ENCODE peak calls at places on chromosomes 11 and 22, in ten cellular contexts. A, Q, Z, N, B, E, H, R, F and W are unnamed samples.

GRCh38 chr11:130865091-130865771 is 51.0 kb downstream of the SNX19 start:
- DNase-seq in F (no peak), A (no peak), B (no peak), N (no peak), R (no peak), H (peak; percentile 72), Q (no peak), E (no peak), Z (no peak), W (no peak)

GRCh38 chr11:61699737-61700160 is 19.6 kb downstream of the DAGLA start:
- DNase-seq in A (no peak), Q (no peak), H (no peak), N (no peak), E (no peak), B (no peak), Z (no peak), F (no peak), R (no peak), W (no peak)

GRCh38 chr11:76742912-76743311 is 40.2 kb upstream of the TSKU start:
- DNase-seq in A (no peak), H (no peak), B (no peak), E (no peak), R (no peak), F (no peak), Z (no peak), Q (no peak), N (no peak), W (no peak)

GRCh38 chr11:130179396-130180306 is 20.1 kb downstream of the ST14 start:
- DNase-seq in F (no peak), Z (no peak), Q (no peak), R (no peak), B (no peak), H (peak; percentile 44), N (no peak), A (no peak), E (peak; percentile 62), W (no peak)

GRCh38 chr11:8287297-8288070 is 23.8 kb upstream of the LMO1 start:
- DNase-seq in F (no peak), A (no peak), R (no peak), H (no peak), B (no peak), Q (no peak), N (no peak), Z (no peak), E (no peak), W (no peak)

GRCh38 chr11:103326070-103326794 is 217.0 kb downstream of the DYNC2H1 start:
- DNase-seq in H (peak; percentile 46), R (peak; percentile 82), A (no peak), Q (no peak), F (no peak), E (peak; percentile 39), N (peak; percentile 90), B (no peak), Z (peak; percentile 2), W (no peak)

GRCh38 chr11:76074178-76075112 is 131.9 kb downstream of the WNT11 start:
- DNase-seq in N (peak; percentile 21), B (no peak), A (no peak), F (no peak), E (no peak), R (peak; percentile 20), Z (no peak), Q (no peak), H (no peak), W (no peak)

GRCh38 chr11:64874308-64874707 is 4.1 kb downstream of the EHD1 start:
- DNase-seq in F (no peak), H (peak; percentile 51), Z (no peak), R (no peak), B (peak; percentile 46), Q (no peak), N (no peak), A (no peak), E (no peak), W (no peak)

GRCh38 chr22:44876921-44877320 is 124.5 kb downstream of the ARHGAP8 start:
- DNase-seq in B (no peak), F (no peak), H (no peak), N (no peak), Z (no peak), R (no peak), Q (no peak), E (no peak), A (no peak), W (no peak)

GRCh38 chr11:116148056-116148455 is 624.7 kb downstream of the BUD13 start:
- DNase-seq in E (no peak), R (no peak), H (no peak), B (no peak), A (no peak), Q (no peak), N (no peak), F (no peak), Z (peak; percentile 42), W (no peak)

GRCh38 chr11:9815486-9816136 is 151.7 kb downstream of the SWAP70 start:
- DNase-seq in A (no peak), H (peak; percentile 48), N (peak; percentile 79), Q (no peak), E (peak; percentile 57), Z (no peak), F (no peak), B (no peak), R (peak; percentile 90), W (no peak)

GRCh38 chr11:1335811-1336761 is 26.7 kb upstream of the TOLLIP start:
- DNase-seq in Z (no peak), R (peak; percentile 33), Q (peak; percentile 21), B (peak; percentile 55), H (peak; percentile 81), N (peak; percentile 33), F (peak; percentile 47), A (peak; percentile 46), E (peak; percentile 19), W (no peak)

GRCh38 chr11:74871037-74871436 is 77.9 kb downstream of the XRRA1 start:
- DNase-seq in F (no peak), B (no peak), A (no peak), H (no peak), N (no peak), E (no peak), Q (no peak), Z (no peak), R (no peak), W (no peak)

GRCh38 chr22:48746789-48747425 is 1080.8 kb downstream of the BRD1 start:
- DNase-seq in R (no peak), Z (no peak), A (peak; percentile 3), N (no peak), Q (no peak), F (no peak), E (no peak), B (no peak), H (no peak), W (no peak)

GRCh38 chr11:131486100-131486499 is 115.7 kb downstream of the NTM start:
- DNase-seq in R (no peak), H (no peak), E (no peak), B (no peak), Q (no peak), F (no peak), A (no peak), N (peak; percentile 53), Z (no peak), W (no peak)

GRCh38 chr11:33557201-33557600 is 143.4 kb downstream of the C11orf91 start:
- DNase-seq in F (no peak), A (no peak), R (peak; percentile 95), Z (no peak), B (no peak), N (peak; percentile 47), Q (no peak), H (no peak), E (no peak), W (no peak)

GRCh38 chr11:47282462-47282861 is 12.5 kb downstream of the MADD start:
- DNase-seq in H (no peak), B (no peak), Q (no peak), Z (no peak), R (no peak), F (no peak), A (no peak), E (no peak), N (no peak), W (no peak)

GRCh38 chr22:50261615-50262459 is at the start of gene MAPK12:
- DNase-seq in F (no peak), Z (no peak), Q (no peak), N (no peak), E (peak; percentile 59), R (peak; percentile 29), A (peak; percentile 61), H (no peak), B (no peak), W (no peak)

GRCh38 chr11:69840371-69841169 is 21.4 kb upstream of the FGF3 start:
- DNase-seq in H (no peak), F (no peak), B (no peak), R (peak; percentile 80), Q (no peak), A (no peak), E (peak; percentile 21), N (no peak), Z (no peak), W (no peak)

GRCh38 chr11:1695548-1696108 is 1.4 kb upstream of the KRTAP5-6 start:
- DNase-seq in N (no peak), H (no peak), R (no peak), A (no peak), Q (no peak), E (no peak), F (no peak), B (no peak), Z (no peak), W (no peak)

GRCh38 chr11:44725016-44725651 is 1.6 kb upstream of the TSPAN18 start:
- DNase-seq in R (no peak), F (no peak), E (no peak), H (no peak), Z (no peak), A (no peak), B (no peak), Q (no peak), N (no peak), W (no peak)

GRCh38 chr11:74543991-74544390 is 48.4 kb upstream of the POLD3 start:
- DNase-seq in N (no peak), Q (no peak), F (no peak), Z (no peak), R (no peak), E (peak; percentile 10), B (no peak), H (no peak), A (no peak), W (no peak)

GRCh38 chr22:30301995-30302809 is 12.9 kb upstream of the CASTOR1 start:
- DNase-seq in H (peak; percentile 87), Q (no peak), B (no peak), N (no peak), Z (no peak), A (no peak), F (no peak), R (no peak), E (peak; percentile 28), W (no peak)

GRCh38 chr11:127733552-127733951 is 733.0 kb upstream of the KIRREL3 start:
- DNase-seq in Q (no peak), H (no peak), N (no peak), B (no peak), Z (no peak), R (no peak), F (no peak), A (no peak), E (no peak), W (no peak)

GRCh38 chr11:57493507-57494503 is 21.7 kb downstream of the SLC43A1 start:
- DNase-seq in A (peak; percentile 86), Z (no peak), R (no peak), N (no peak), E (peak; percentile 38), Q (peak; percentile 68), B (peak; percentile 65), F (peak; percentile 71), H (no peak), W (no peak)

GRCh38 chr22:50737728-50738648 is at the start of gene ACR:
- DNase-seq in H (no peak), B (no peak), R (no peak), F (no peak), Q (no peak), Z (no peak), N (no peak), E (no peak), A (no peak), W (no peak)

GRCh38 chr11:3807856-3808845 is at the start of gene PGAP2:
- DNase-seq in E (peak; percentile 66), N (peak; percentile 49), R (peak; percentile 64), A (peak; percentile 57), F (peak; percentile 52), Z (peak; percentile 9), B (peak; percentile 56), Q (no peak), H (peak; percentile 76), W (no peak)

GRCh38 chr11:116540645-116541044 is 232.1 kb downstream of the BUD13 start:
- DNase-seq in R (no peak), Q (no peak), H (no peak), A (no peak), N (no peak), B (no peak), F (no peak), E (no peak), Z (no peak), W (no peak)